ENCODE peak calls at places on chromosomes 3 and 15, in five cellular contexts. C is WTC11, S is HepG2, I is GM12878, O is K562. D is an unnamed sample.

GRCh38 chr15:44261007-44261706 is 27.4 kb upstream of the GOLM2 start:
- DNase-seq in C (peak; percentile 64), S (peak; percentile 19), I (no peak), O (no peak), D (peak; percentile 84)

GRCh38 chr3:118544458-118544857 is 490.2 kb downstream of the IGSF11 start:
- DNase-seq in C (no peak), S (no peak), I (no peak), O (peak; percentile 4), D (peak; percentile 9)

GRCh38 chr15:75718326-75718725 is 5.7 kb upstream of the CSPG4 start:
- DNase-seq in C (no peak), S (no peak), I (no peak), O (no peak), D (no peak)

GRCh38 chr3:59143447-59143846 is 93.6 kb upstream of the CFAP20DC start:
- DNase-seq in C (no peak), S (no peak), I (no peak), O (no peak), D (peak; percentile 48)

GRCh38 chr3:134462236-134463059 is 23.3 kb downstream of the ANAPC13 start:
- DNase-seq in C (no peak), S (no peak), I (no peak), O (no peak), D (no peak)

GRCh38 chr15:57171414-57171813 is 204.9 kb upstream of the CGNL1 start:
- DNase-seq in C (no peak), S (no peak), I (no peak), O (no peak), D (no peak)

GRCh38 chr15:71802770-71803169 is 7.6 kb upstream of the NR2E3 start:
- DNase-seq in C (peak; percentile 88), S (no peak), I (no peak), O (peak; percentile 65), D (peak; percentile 84)

GRCh38 chr3:14542656-14543055 is 2.5 kb upstream of the GRIP2 start:
- DNase-seq in C (no peak), S (no peak), I (no peak), O (no peak), D (no peak)

GRCh38 chr3:107629556-107629955 is 106.8 kb downstream of the BBX start:
- DNase-seq in C (no peak), S (no peak), I (no peak), O (no peak), D (no peak)

GRCh38 chr3:149572796-149573414 is 84.9 kb downstream of the WWTR1 start:
- DNase-seq in C (no peak), S (no peak), I (no peak), O (no peak), D (no peak)

GRCh38 chr3:41095702-41096101 is 103.6 kb upstream of the CTNNB1 start:
- DNase-seq in C (no peak), S (no peak), I (no peak), O (peak; percentile 25), D (no peak)

GRCh38 chr3:157713101-157713500 is 209.9 kb upstream of the VEPH1 start:
- DNase-seq in C (no peak), S (no peak), I (no peak), O (no peak), D (no peak)

GRCh38 chr15:69554321-69554961 is 101.8 kb downstream of the RPLP1 start:
- DNase-seq in C (no peak), S (peak; percentile 14), I (no peak), O (no peak), D (no peak)

GRCh38 chr3:39903253-39903652 is 93.8 kb downstream of the MYRIP start:
- DNase-seq in C (no peak), S (no peak), I (no peak), O (no peak), D (no peak)

GRCh38 chr3:192408721-192409151 is 318.6 kb downstream of the FGF12 start:
- DNase-seq in C (peak; percentile 57), S (no peak), I (no peak), O (no peak), D (peak; percentile 61)

GRCh38 chr15:36177590-36178281 is 401.7 kb upstream of the CDIN1 start:
- DNase-seq in C (no peak), S (no peak), I (no peak), O (no peak), D (no peak)

GRCh38 chr3:133937756-133938601 is 42.3 kb upstream of the RAB6B start:
- DNase-seq in C (no peak), S (no peak), I (no peak), O (no peak), D (no peak)

GRCh38 chr3:43181202-43181910 is 75.5 kb upstream of the POMGNT2 start:
- DNase-seq in C (no peak), S (no peak), I (peak; percentile 37), O (no peak), D (no peak)

GRCh38 chr15:89641053-89641452 is 14.2 kb downstream of the KIF7 start:
- DNase-seq in C (no peak), S (no peak), I (no peak), O (no peak), D (no peak)

GRCh38 chr3:52245322-52246263 is at the start of gene PPM1M:
- DNase-seq in C (peak; percentile 72), S (no peak), I (no peak), O (peak; percentile 81), D (peak; percentile 83)

GRCh38 chr3:50231581-50231980 is 4.4 kb upstream of the GNAI2 start:
- DNase-seq in C (no peak), S (no peak), I (no peak), O (no peak), D (no peak)

GRCh38 chr3:53939081-53939582 is 47.5 kb upstream of the SELENOK start:
- DNase-seq in C (no peak), S (no peak), I (no peak), O (no peak), D (no peak)

GRCh38 chr15:66115568-66116206 is 137.9 kb downstream of the MEGF11 start:
- DNase-seq in C (peak; percentile 29), S (no peak), I (no peak), O (no peak), D (peak; percentile 62)

GRCh38 chr3:139299261-139300132 is 44.3 kb upstream of the MRPS22 start:
- DNase-seq in C (peak; percentile 14), S (peak; percentile 88), I (no peak), O (peak; percentile 93), D (peak; percentile 28)

GRCh38 chr15:93986400-93986984 is 244.9 kb upstream of the MCTP2 start:
- DNase-seq in C (no peak), S (no peak), I (no peak), O (no peak), D (no peak)

GRCh38 chr15:76366714-76367113 is 30.1 kb downstream of the ISL2 start:
- DNase-seq in C (no peak), S (no peak), I (no peak), O (no peak), D (no peak)

GRCh38 chr3:72299321-72299802 is 514.4 kb upstream of the PROK2 start:
- DNase-seq in C (no peak), S (no peak), I (no peak), O (no peak), D (no peak)

DNA sequence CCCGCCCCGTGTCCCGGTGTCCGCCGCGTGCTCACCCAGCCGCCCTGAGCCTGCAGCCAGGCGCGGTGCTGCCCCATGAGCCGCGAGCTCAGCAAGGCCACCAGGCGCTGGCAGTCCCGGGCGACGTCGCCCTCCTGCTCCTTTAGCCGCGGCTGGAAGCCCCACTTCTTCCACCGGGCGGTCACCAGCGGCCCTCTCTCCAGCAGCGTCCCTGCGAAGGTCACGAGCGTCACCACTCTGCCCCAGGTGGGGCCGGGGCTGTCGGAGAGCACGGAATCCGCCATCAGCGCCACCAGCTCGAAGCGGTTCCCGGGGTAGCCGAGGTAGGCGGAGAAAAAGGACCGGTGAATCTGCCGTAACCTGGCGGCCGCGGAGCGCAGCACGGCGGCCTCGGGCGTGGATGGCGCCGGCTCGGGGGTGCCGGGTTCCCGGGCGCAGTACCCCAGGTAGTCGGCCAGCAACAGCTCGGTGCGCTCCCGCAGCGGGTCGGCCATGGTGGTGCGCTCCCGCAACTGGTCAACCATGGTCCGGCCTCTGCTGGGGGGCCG is 298 bp downstream of the BCL2L10 start:
- DNase-seq in C (peak; percentile 66), S (no peak), I (no peak), O (no peak), D (peak; percentile 72)
- TF ChIP-seq CREB1 in C (peak; percentile 34), S (no peak), I (no peak), O (no peak), D (no peak)

DNA sequence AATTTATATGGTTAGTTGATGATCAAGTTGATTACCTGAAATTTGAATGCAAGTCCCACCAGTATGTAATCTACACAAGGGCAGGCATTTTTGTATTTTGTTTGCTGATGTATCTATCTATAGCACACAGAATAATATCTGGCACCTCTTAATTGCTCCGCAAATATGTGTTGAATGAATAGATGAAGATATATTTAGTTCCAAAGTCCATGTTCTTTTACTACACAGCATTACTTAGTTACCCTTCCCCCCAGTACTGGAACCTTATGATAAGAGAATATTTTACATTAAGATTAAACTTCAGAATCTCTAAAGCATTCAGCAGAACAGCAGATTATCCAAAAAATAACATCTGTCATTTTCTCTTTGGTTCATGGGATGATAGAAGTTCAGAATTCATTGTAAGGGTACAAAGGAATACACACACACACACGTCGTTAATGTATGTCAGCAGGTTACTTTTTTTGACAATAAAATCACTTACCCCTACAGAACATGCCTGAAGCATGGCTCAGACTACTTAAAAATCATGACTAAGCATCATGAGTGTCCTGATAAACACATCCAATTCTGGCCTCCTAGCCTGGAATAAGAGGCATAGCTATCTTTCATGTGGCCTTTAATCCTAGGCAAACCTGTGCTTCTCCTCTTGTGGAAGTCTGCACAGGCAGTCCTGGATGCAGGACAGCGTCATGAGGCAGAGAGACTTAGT is 148.9 kb upstream of the TBC1D5 start:
- DNase-seq in C (no peak), S (no peak), I (no peak), O (no peak), D (no peak)
- TF ChIP-seq CREB1 in C (no peak), S (no peak), I (no peak), O (no peak), D (no peak)

DNA sequence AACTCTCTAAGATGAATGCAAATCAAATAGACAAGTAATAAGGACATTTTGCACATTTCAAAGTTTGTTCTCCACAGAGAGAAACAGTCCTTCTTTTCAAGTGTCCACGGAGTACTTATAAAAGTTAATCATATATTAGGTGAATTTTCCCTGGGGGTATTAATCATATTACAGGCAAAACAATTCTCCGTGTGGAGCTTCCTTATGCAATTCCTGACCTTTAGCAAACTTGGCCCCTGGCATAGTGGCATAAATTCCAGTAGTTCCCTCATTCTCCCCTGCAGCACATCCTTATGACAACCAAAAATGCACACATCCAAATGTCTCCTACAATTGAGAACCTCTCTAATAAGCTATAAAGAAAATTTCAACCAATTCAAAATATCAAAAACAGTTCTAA is 34.4 kb downstream of the FSIP1 start:
- DNase-seq in C (no peak), S (no peak), I (no peak), O (no peak), D (no peak)
- TF ChIP-seq CREB1 in C (no peak), S (no peak), I (no peak), O (no peak), D (no peak)

DNA sequence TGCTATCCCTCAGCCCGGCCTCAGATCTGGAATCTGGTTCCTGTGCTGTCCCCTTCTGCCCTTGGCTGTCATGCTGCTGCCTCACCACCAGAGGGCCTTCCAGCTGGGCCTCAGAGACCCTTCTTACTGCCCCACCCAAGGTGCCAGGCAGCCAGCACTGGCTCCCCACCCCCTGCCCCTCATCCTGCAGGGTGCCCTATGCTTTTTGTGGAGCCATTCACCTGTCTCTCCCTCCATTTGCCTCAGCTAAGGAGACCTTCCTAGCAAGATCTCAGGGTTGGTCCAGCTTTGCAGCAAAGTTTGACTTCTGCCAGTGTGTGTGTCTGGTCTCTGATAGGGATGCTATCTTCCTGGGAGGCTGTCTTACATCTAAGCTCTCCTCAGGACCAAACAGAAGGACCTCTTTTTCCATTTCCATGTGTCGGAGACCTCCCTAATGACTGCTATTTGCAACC is 1.9 kb upstream of the VWA5B2 start:
- DNase-seq in C (peak; percentile 72), S (peak; percentile 44), I (no peak), O (peak; percentile 79), D (peak; percentile 72)
- TF ChIP-seq CREB1 in C (no peak), S (no peak), I (no peak), O (no peak), D (no peak)

GRCh38 chr3:176663819-176664218 is 533.5 kb downstream of the TBL1XR1 start:
- DNase-seq in C (no peak), S (peak; percentile 36), I (no peak), O (no peak), D (peak; percentile 54)
- TF ChIP-seq CREB1 in C (no peak), S (no peak), I (no peak), O (no peak), D (no peak)